ENCODE peak calls at places on chromosomes 4 and X, in eight cellular contexts. M, Z, S, A, P, Y, V and F are unnamed samples.

GRCh38 chr4:26126135-26126718 is 194.6 kb upstream of the RBPJ start:
- DNase-seq in M (no peak), Z (no peak), S (no peak), A (no peak), P (no peak), Y (no peak), V (no peak), F (no peak)

GRCh38 chrX:2658585-2659292 is 32.4 kb upstream of the CD99 start:
- DNase-seq in M (no peak), Z (no peak), S (no peak), A (no peak), P (no peak), Y (no peak), V (no peak), F (no peak)

GRCh38 chr4:124946696-124947095 is 234.2 kb upstream of the ANKRD50 start:
- DNase-seq in M (no peak), Z (no peak), S (no peak), A (no peak), P (peak; percentile 45), Y (no peak), V (no peak), F (no peak)

GRCh38 chr4:52574036-52574435 is 85.1 kb downstream of the USP46 start:
- DNase-seq in M (no peak), Z (no peak), S (no peak), A (no peak), P (no peak), Y (no peak), V (no peak), F (no peak)

GRCh38 chr4:78551420-78552351 is at the start of gene ANXA3:
- DNase-seq in M (no peak), Z (peak; percentile 4), S (peak; percentile 58), A (no peak), P (peak; percentile 47), Y (no peak), V (no peak), F (no peak)

GRCh38 chr4:154982187-154983047 is 201.3 kb downstream of the RBM46 start:
- DNase-seq in M (peak; percentile 6), Z (peak; percentile 24), S (peak; percentile 81), A (peak; percentile 7), P (peak; percentile 60), Y (peak; percentile 80), V (peak; percentile 65), F (no peak)

GRCh38 chrX:118603981-118604380 is 108.4 kb downstream of the DOCK11 start:
- DNase-seq in M (peak; percentile 10), Z (peak; percentile 11), S (peak; percentile 64), A (peak; percentile 18), P (peak; percentile 30), Y (peak; percentile 72), V (peak; percentile 70), F (peak; percentile 24)

GRCh38 chr4:24476209-24476781 is 108.1 kb downstream of the DHX15 start:
- DNase-seq in M (no peak), Z (no peak), S (peak; percentile 31), A (no peak), P (no peak), Y (peak; percentile 46), V (peak; percentile 38), F (no peak)

GRCh38 chr4:169615467-169616106 is 3.2 kb upstream of the NEK1 start:
- DNase-seq in M (no peak), Z (no peak), S (no peak), A (no peak), P (no peak), Y (no peak), V (no peak), F (no peak)

GRCh38 chrX:113305496-113305895 is 464.9 kb upstream of the AMOT start:
- DNase-seq in M (no peak), Z (no peak), S (no peak), A (no peak), P (no peak), Y (peak; percentile 83), V (peak; percentile 0), F (no peak)

GRCh38 chr4:148270600-148270999 is 171.6 kb downstream of the NR3C2 start:
- DNase-seq in M (no peak), Z (no peak), S (no peak), A (no peak), P (no peak), Y (no peak), V (no peak), F (no peak)

GRCh38 chr4:177478496-177478895 is 36.3 kb upstream of the AGA start:
- DNase-seq in M (no peak), Z (no peak), S (no peak), A (no peak), P (no peak), Y (no peak), V (no peak), F (no peak)

GRCh38 chrX:78545233-78545632 is 113.9 kb downstream of the RTL3 start:
- DNase-seq in M (no peak), Z (no peak), S (no peak), A (no peak), P (no peak), Y (no peak), V (no peak), F (no peak)

GRCh38 chr4:148901075-148901705 is 459.0 kb upstream of the NR3C2 start:
- DNase-seq in M (no peak), Z (no peak), S (no peak), A (no peak), P (no peak), Y (no peak), V (no peak), F (no peak)

GRCh38 chr4:177005801-177006230 is 213.1 kb upstream of the VEGFC start:
- DNase-seq in M (peak; percentile 30), Z (no peak), S (no peak), A (no peak), P (no peak), Y (peak; percentile 92), V (peak; percentile 58), F (no peak)

GRCh38 chrX:25860322-25860721 is 277.8 kb upstream of the MAGEB18 start:
- DNase-seq in M (no peak), Z (no peak), S (no peak), A (no peak), P (no peak), Y (no peak), V (no peak), F (no peak)

GRCh38 chr4:113181289-113182007 is 132.0 kb downstream of the ANK2 start:
- DNase-seq in M (no peak), Z (no peak), S (no peak), A (no peak), P (no peak), Y (no peak), V (no peak), F (no peak)